ENCODE peak calls at places on chromosomes 13 and 19, in eight cellular contexts. N, M, T, V, H, W, Q and X are unnamed samples.

GRCh38 chr19:16446108-16447014 is 25.4 kb downstream of the EPS15L1 start:
- DNase-seq in N (no peak), M (no peak), T (no peak), V (no peak), H (no peak), W (no peak), Q (no peak), X (no peak)

GRCh38 chr13:48431987-48432615 is 19.2 kb upstream of the LPAR6 start:
- DNase-seq in N (no peak), M (no peak), T (no peak), V (no peak), H (no peak), W (no peak), Q (peak), X (no peak)

GRCh38 chr13:100493418-100493817 is 95.2 kb downstream of the GGACT start:
- DNase-seq in N (no peak), M (no peak), T (no peak), V (no peak), H (no peak), W (no peak), Q (no peak), X (no peak)

GRCh38 chr13:29260684-29261083 is 334.8 kb downstream of the SLC7A1 start:
- DNase-seq in N (no peak), M (peak), T (no peak), V (no peak), H (no peak), W (no peak), Q (no peak), X (no peak)

GRCh38 chr13:75959861-75960481 is 323.8 kb downstream of the LMO7 start:
- DNase-seq in N (no peak), M (no peak), T (no peak), V (no peak), H (no peak), W (no peak), Q (no peak), X (no peak)

GRCh38 chr19:49339364-49340068 is 4.3 kb downstream of the CD37 start:
- DNase-seq in N (peak), M (no peak), T (no peak), V (peak), H (no peak), W (no peak), Q (peak), X (peak)

GRCh38 chr13:61414136-61414535 is 1.5 kb downstream of the PCDH20 start:
- DNase-seq in N (no peak), M (no peak), T (no peak), V (no peak), H (no peak), W (no peak), Q (no peak), X (no peak)

GRCh38 chr19:7168941-7169340 is 99.4 kb downstream of the ZNF557 start:
- DNase-seq in N (no peak), M (no peak), T (no peak), V (no peak), H (no peak), W (no peak), Q (no peak), X (no peak)

GRCh38 chr19:8237026-8237425 is 27.9 kb downstream of the CERS4 start:
- DNase-seq in N (no peak), M (no peak), T (no peak), V (no peak), H (no peak), W (no peak), Q (no peak), X (no peak)

GRCh38 chr19:3604227-3604986 is 2.3 kb downstream of the TBXA2R start:
- DNase-seq in N (no peak), M (no peak), T (no peak), V (no peak), H (no peak), W (no peak), Q (no peak), X (no peak)

GRCh38 chr13:31380728-31381127 is 181.0 kb downstream of the B3GLCT start:
- DNase-seq in N (no peak), M (no peak), T (no peak), V (no peak), H (no peak), W (no peak), Q (no peak), X (no peak)

GRCh38 chr19:54179921-54180452 is 7.0 kb upstream of the TMC4 start:
- DNase-seq in N (peak), M (no peak), T (no peak), V (peak), H (no peak), W (no peak), Q (peak), X (no peak)

GRCh38 chr19:33673996-33674395 is 52.2 kb downstream of the CHST8 start:
- DNase-seq in N (no peak), M (no peak), T (no peak), V (no peak), H (no peak), W (no peak), Q (no peak), X (no peak)

GRCh38 chr19:51547397-51548212 is 16.1 kb upstream of the SIGLEC6 start:
- DNase-seq in N (no peak), M (peak), T (no peak), V (no peak), H (no peak), W (no peak), Q (peak), X (no peak)

GRCh38 chr19:55508120-55508519 is 19.9 kb downstream of the SSC5D start:
- DNase-seq in N (no peak), M (no peak), T (no peak), V (no peak), H (no peak), W (no peak), Q (no peak), X (no peak)

GRCh38 chr19:16588089-16588823 is 16.0 kb upstream of the SLC35E1 start:
- DNase-seq in N (no peak), M (peak), T (no peak), V (no peak), H (peak), W (no peak), Q (peak), X (no peak)

GRCh38 chr19:35879770-35880317 is 11.5 kb downstream of the APLP1 start:
- DNase-seq in N (peak), M (peak), T (peak), V (peak), H (peak), W (peak), Q (peak), X (peak)

GRCh38 chr13:97883356-97883755 is 70.1 kb upstream of the IPO5 start:
- DNase-seq in N (no peak), M (no peak), T (no peak), V (no peak), H (no peak), W (no peak), Q (peak), X (no peak)

GRCh38 chr19:1255186-1256161 is 7.1 kb downstream of the MIDN start:
- DNase-seq in N (peak), M (no peak), T (no peak), V (no peak), H (no peak), W (no peak), Q (no peak), X (no peak)

GRCh38 chr19:18353378-18354005 is 13.1 kb downstream of the PGPEP1 start:
- DNase-seq in N (no peak), M (no peak), T (no peak), V (no peak), H (no peak), W (no peak), Q (no peak), X (no peak)

GRCh38 chr13:44697058-44697457 is 120.9 kb upstream of the TSC22D1 start:
- DNase-seq in N (peak), M (no peak), T (no peak), V (no peak), H (no peak), W (no peak), Q (no peak), X (no peak)

GRCh38 chr13:104750377-104750776 is 1684.2 kb upstream of the SLC10A2 start:
- DNase-seq in N (no peak), M (no peak), T (peak), V (no peak), H (no peak), W (no peak), Q (peak), X (no peak)

GRCh38 chr19:47253467-47253881 is 2.9 kb upstream of the CCDC9 start:
- DNase-seq in N (no peak), M (no peak), T (peak), V (no peak), H (no peak), W (no peak), Q (peak), X (no peak)

GRCh38 chr13:64723735-64724134 is 2506.4 kb downstream of the PCDH9 start:
- DNase-seq in N (no peak), M (no peak), T (no peak), V (no peak), H (no peak), W (no peak), Q (peak), X (no peak)

GRCh38 chr19:7605490-7606222 is 10.0 kb downstream of the CAMSAP3 start:
- DNase-seq in N (no peak), M (peak), T (peak), V (no peak), H (no peak), W (no peak), Q (peak), X (no peak)

GRCh38 chr13:105655046-105655445 is 880.4 kb downstream of the EFNB2 start:
- DNase-seq in N (no peak), M (no peak), T (no peak), V (no peak), H (no peak), W (no peak), Q (peak), X (no peak)

GRCh38 chr19:16627194-16627927 is 643 bp downstream of the MED26 start:
- DNase-seq in N (no peak), M (peak), T (no peak), V (peak), H (no peak), W (peak), Q (peak), X (peak)

GRCh38 chr13:30906411-30906990 is 430 bp downstream of the MEDAG start:
- DNase-seq in N (no peak), M (peak), T (peak), V (peak), H (no peak), W (no peak), Q (no peak), X (no peak)

GRCh38 chr13:49292742-49293498 is 45.2 kb downstream of the CDADC1 start:
- DNase-seq in N (peak), M (no peak), T (no peak), V (no peak), H (no peak), W (no peak), Q (peak), X (peak)

GRCh38 chr13:19601749-19602725 is 31.4 kb upstream of the MPHOSPH8 start:
- DNase-seq in N (no peak), M (peak), T (peak), V (peak), H (no peak), W (no peak), Q (peak), X (peak)

GRCh38 chr19:45171211-45171623 is 6.8 kb downstream of the TRAPPC6A start:
- DNase-seq in N (no peak), M (peak), T (no peak), V (no peak), H (peak), W (no peak), Q (peak), X (no peak)

GRCh38 chr19:24069907-24070657 is 16.9 kb upstream of the ZNF254 start:
- DNase-seq in N (no peak), M (no peak), T (no peak), V (no peak), H (no peak), W (no peak), Q (peak), X (no peak)

GRCh38 chr19:46692918-46693722 is 23.8 kb downstream of the PRKD2 start:
- DNase-seq in N (no peak), M (no peak), T (no peak), V (no peak), H (no peak), W (no peak), Q (peak), X (no peak)

GRCh38 chr13:54647275-54647674 is 1618.7 kb downstream of the OLFM4 start:
- DNase-seq in N (no peak), M (no peak), T (no peak), V (no peak), H (no peak), W (no peak), Q (no peak), X (no peak)